ENCODE peak calls at places on chromosomes 4 and X, in seven cellular contexts. L is HT1080; U is AG20443; I is GM03348; V is stimulated activated CD8-positive, alpha-beta memory T cell treated with anti-CD3 and anti-CD28 coated beads, Interleukin-4, amount 100 ng/mL, for 48 hours; G is PC-9; M is endothelial cell. Q is an unnamed sample.

GRCh38 chr4:67651536-67651935 is 49.4 kb downstream of the UBA6 start:
- DNase-seq in L (no peak), U (no peak), I (no peak), V (no peak), G (no peak), M (no peak), Q (no peak)

GRCh38 chr4:105215609-105216313 is 69.1 kb downstream of the TET2 start:
- DNase-seq in L (peak; percentile 33), U (no peak), I (no peak), V (no peak), G (no peak), M (no peak), Q (no peak)

GRCh38 chr4:55549888-55550287 is 3.2 kb upstream of the CLOCK start:
- DNase-seq in L (peak; percentile 88), U (peak; percentile 31), I (peak; percentile 44), V (no peak), G (no peak), M (no peak), Q (no peak)

GRCh38 chr4:107058828-107059227 is 22.7 kb upstream of the DKK2 start:
- DNase-seq in L (peak; percentile 62), U (peak; percentile 18), I (peak; percentile 28), V (no peak), G (no peak), M (no peak), Q (no peak)

GRCh38 chrX:40684092-40684491 is 36.7 kb upstream of the CXorf38 start:
- DNase-seq in L (no peak), U (no peak), I (no peak), V (no peak), G (no peak), M (no peak), Q (no peak)

GRCh38 chrX:130975947-130976346 is 72.9 kb upstream of the ENOX2 start:
- DNase-seq in L (peak; percentile 52), U (peak; percentile 39), I (peak; percentile 37), V (peak; percentile 35), G (peak; percentile 23), M (peak; percentile 28), Q (peak; percentile 15)

GRCh38 chr4:128854433-128854832 is 44.9 kb downstream of the JADE1 start:
- DNase-seq in L (no peak), U (peak; percentile 42), I (peak; percentile 27), V (no peak), G (no peak), M (no peak), Q (no peak)

GRCh38 chr4:52968696-52969095 is 106.6 kb downstream of the RASL11B start:
- DNase-seq in L (no peak), U (no peak), I (no peak), V (no peak), G (no peak), M (no peak), Q (no peak)

GRCh38 chr4:77785669-77786068 is 33.5 kb downstream of the CNOT6L start:
- DNase-seq in L (no peak), U (no peak), I (no peak), V (no peak), G (no peak), M (no peak), Q (no peak)

GRCh38 chrX:73768886-73769285 is 205.9 kb downstream of the CHIC1 start:
- DNase-seq in L (no peak), U (no peak), I (no peak), V (no peak), G (no peak), M (no peak), Q (no peak)

GRCh38 chr4:24551492-24552330 is 32.6 kb downstream of the DHX15 start:
- DNase-seq in L (no peak), U (no peak), I (no peak), V (no peak), G (no peak), M (no peak), Q (no peak)

GRCh38 chr4:117796677-117797076 is 237.6 kb upstream of the NDST3 start:
- DNase-seq in L (no peak), U (no peak), I (no peak), V (no peak), G (no peak), M (no peak), Q (no peak)

GRCh38 chrX:108163333-108164082 is 71.9 kb downstream of the ATG4A start:
- DNase-seq in L (no peak), U (no peak), I (no peak), V (no peak), G (no peak), M (no peak), Q (no peak)

GRCh38 chrX:48726596-48726995 is 30.1 kb downstream of the SUV39H1 start:
- DNase-seq in L (no peak), U (no peak), I (no peak), V (no peak), G (no peak), M (no peak), Q (no peak)

GRCh38 chrX:47587906-47588735 is 5.9 kb downstream of the TIMP1 start:
- DNase-seq in L (no peak), U (no peak), I (no peak), V (no peak), G (no peak), M (no peak), Q (no peak)

GRCh38 chr4:86841309-86841708 is 7.9 kb downstream of the SLC10A6 start:
- DNase-seq in L (no peak), U (no peak), I (no peak), V (no peak), G (no peak), M (no peak), Q (no peak)

GRCh38 chrX:129748265-129748664 is 9.5 kb downstream of the XPNPEP2 start:
- DNase-seq in L (no peak), U (peak; percentile 77), I (peak; percentile 79), V (no peak), G (no peak), M (no peak), Q (no peak)

GRCh38 chr4:57499786-57500185 is 389.6 kb upstream of the IGFBP7 start:
- DNase-seq in L (peak; percentile 78), U (no peak), I (no peak), V (no peak), G (no peak), M (no peak), Q (no peak)

GRCh38 chr4:10013722-10014121 is 7.6 kb downstream of the SLC2A9 start:
- DNase-seq in L (peak; percentile 40), U (peak; percentile 52), I (peak; percentile 59), V (peak; percentile 72), G (peak; percentile 52), M (peak; percentile 71), Q (peak; percentile 64)

GRCh38 chr4:169025184-169025583 is 15.1 kb upstream of the CBR4 start:
- DNase-seq in L (no peak), U (no peak), I (no peak), V (no peak), G (no peak), M (no peak), Q (no peak)

GRCh38 chr4:25847329-25847728 is 15.5 kb downstream of the SEL1L3 start:
- DNase-seq in L (no peak), U (no peak), I (no peak), V (no peak), G (no peak), M (no peak), Q (no peak)

GRCh38 chrX:10190367-10190766 is 33.6 kb downstream of the CLCN4 start:
- DNase-seq in L (peak; percentile 37), U (peak; percentile 55), I (peak; percentile 61), V (no peak), G (peak; percentile 17), M (no peak), Q (no peak)

GRCh38 chr4:20512053-20512810 is 188.0 kb upstream of the PACRGL start:
- DNase-seq in L (no peak), U (no peak), I (no peak), V (no peak), G (no peak), M (no peak), Q (no peak)

GRCh38 chr4:26372525-26373172 is 51.8 kb downstream of the RBPJ start:
- DNase-seq in L (peak; percentile 75), U (peak; percentile 17), I (peak; percentile 12), V (peak; percentile 50), G (peak; percentile 3), M (no peak), Q (peak; percentile 49)